ENCODE peak calls at places on chromosomes 3 and 15, in ten cellular contexts. F is fibroblast of lung, O is Calu3, X is GM20000, E is HepG2, Y is astrocyte of the spinal cord, U is adrenal gland, P is tibial nerve, N is endothelial cell, I is nephron progenitor cell. Q is an unnamed sample.
A peak's percentile ranks its signal among the peaks of the same experiment; 100 is the strongest.

GRCh38 chr3:172965256-172965655 is 175.8 kb downstream of the SPATA16 start:
- DNase-seq in U (no peak), F (peak; percentile 92), P (no peak), E (no peak), N (no peak), O (no peak), X (no peak), I (no peak), Y (peak; percentile 52), Q (no peak)

GRCh38 chr3:9889405-9889804 is 1.0 kb upstream of the JAGN1 start:
- DNase-seq in E (no peak), N (no peak), X (no peak), F (no peak), U (no peak), I (no peak), P (no peak), Y (no peak), O (no peak), Q (no peak)

GRCh38 chr15:74817370-74817737 is 4.7 kb downstream of the LMAN1L start:
- DNase-seq in I (no peak), O (peak; percentile 29), U (peak; percentile 93), Y (no peak), X (no peak), E (peak; percentile 56), P (no peak), F (peak; percentile 14), N (peak; percentile 26), Q (peak; percentile 70)

GRCh38 chr3:80190051-80190450 is 422.3 kb upstream of the ROBO1 start:
- DNase-seq in P (no peak), X (no peak), F (peak; percentile 97), Y (peak; percentile 90), E (no peak), N (no peak), O (peak; percentile 38), I (peak; percentile 4), U (peak; percentile 54), Q (peak; percentile 72)

GRCh38 chr15:27176785-27177406 is 205.9 kb downstream of the GABRG3 start:
- DNase-seq in X (no peak), N (no peak), U (no peak), P (no peak), F (peak; percentile 54), I (no peak), Y (no peak), E (no peak), O (no peak), Q (no peak)

GRCh38 chr15:62495670-62496328 is 330.7 kb upstream of the C2CD4B start:
- DNase-seq in N (no peak), U (peak; percentile 68), F (peak; percentile 95), O (no peak), P (no peak), Y (peak; percentile 86), E (no peak), I (no peak), X (no peak), Q (no peak)

GRCh38 chr15:71042356-71042922 is 72.8 kb upstream of the THSD4 start:
- DNase-seq in O (no peak), Y (no peak), P (no peak), N (no peak), I (no peak), X (no peak), E (no peak), F (peak; percentile 43), U (no peak), Q (no peak)

GRCh38 chr15:89936051-89936792 is 23.5 kb upstream of the ARPIN start:
- DNase-seq in O (no peak), P (no peak), U (no peak), F (no peak), Y (no peak), N (no peak), I (no peak), E (no peak), X (no peak), Q (no peak)

GRCh38 chr15:37133619-37134018 is 33.3 kb upstream of the MEIS2 start:
- DNase-seq in F (peak; percentile 41), N (no peak), U (no peak), P (no peak), O (no peak), X (no peak), Y (peak; percentile 55), I (no peak), E (no peak), Q (no peak)

GRCh38 chr15:40094156-40094555 is 14.5 kb downstream of the BMF start:
- DNase-seq in X (no peak), O (no peak), F (no peak), Y (no peak), I (no peak), N (no peak), U (no peak), P (no peak), E (no peak), Q (no peak)

GRCh38 chr15:37481126-37481525 is 380.8 kb upstream of the MEIS2 start:
- DNase-seq in N (no peak), X (no peak), O (no peak), Y (no peak), I (no peak), E (no peak), F (no peak), U (no peak), P (no peak), Q (no peak)

GRCh38 chr15:34783986-34784385 is 11.4 kb downstream of the ACTC1 start:
- DNase-seq in I (no peak), U (no peak), F (no peak), Y (no peak), P (no peak), E (no peak), X (no peak), N (no peak), O (no peak), Q (peak; percentile 47)

GRCh38 chr3:170306015-170306414 is 51.5 kb upstream of the SKIL start:
- DNase-seq in F (no peak), I (no peak), Y (no peak), X (no peak), U (no peak), O (no peak), N (no peak), E (no peak), P (no peak), Q (no peak)

GRCh38 chr3:170307998-170308398 is 49.5 kb upstream of the SKIL start:
- DNase-seq in I (no peak), Y (peak; percentile 30), O (peak; percentile 62), P (no peak), X (no peak), N (no peak), U (no peak), E (peak; percentile 24), F (peak; percentile 79), Q (peak; percentile 32)

GRCh38 chr3:170309044-170309443 is 48.5 kb upstream of the SKIL start:
- DNase-seq in X (no peak), O (no peak), I (no peak), U (no peak), E (no peak), N (no peak), F (peak; percentile 21), Y (no peak), P (no peak), Q (no peak)
- TF ChIP-seq CTCF in X (no peak), O (no peak), I (no peak), U (no peak), E (no peak), N (no peak), F (no peak), Y (no peak), P (no peak), Q (no peak)

DNA sequence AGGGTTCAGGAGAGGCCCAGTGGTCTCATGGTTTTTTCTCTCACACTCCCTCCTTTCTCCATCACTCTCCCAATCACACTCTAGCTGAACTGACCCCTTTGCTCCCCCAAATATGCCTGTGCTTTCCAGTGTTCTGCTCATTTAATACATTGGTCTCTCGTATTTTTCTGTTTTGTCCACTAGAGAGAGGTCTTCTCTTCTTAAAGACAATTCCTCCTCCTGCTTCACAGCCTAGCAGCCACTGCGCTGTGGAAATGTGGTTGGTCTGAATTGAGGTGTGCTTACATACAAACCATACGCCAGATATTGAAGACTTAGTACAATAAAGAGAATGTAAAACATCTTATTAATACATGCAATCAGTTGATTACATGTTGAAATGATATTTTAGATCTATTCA is 60.6 kb upstream of the XCR1 start:
- DNase-seq in Y (peak; percentile 46), E (no peak), X (peak; percentile 24), P (no peak), F (peak; percentile 22), O (no peak), U (no peak), I (no peak), N (no peak), Q (peak; percentile 52)
- TF ChIP-seq CTCF in Y (peak; percentile 35), E (no peak), X (no peak), P (peak; percentile 49), F (peak; percentile 40), O (no peak), U (no peak), I (no peak), N (no peak), Q (peak; percentile 31)

DNA sequence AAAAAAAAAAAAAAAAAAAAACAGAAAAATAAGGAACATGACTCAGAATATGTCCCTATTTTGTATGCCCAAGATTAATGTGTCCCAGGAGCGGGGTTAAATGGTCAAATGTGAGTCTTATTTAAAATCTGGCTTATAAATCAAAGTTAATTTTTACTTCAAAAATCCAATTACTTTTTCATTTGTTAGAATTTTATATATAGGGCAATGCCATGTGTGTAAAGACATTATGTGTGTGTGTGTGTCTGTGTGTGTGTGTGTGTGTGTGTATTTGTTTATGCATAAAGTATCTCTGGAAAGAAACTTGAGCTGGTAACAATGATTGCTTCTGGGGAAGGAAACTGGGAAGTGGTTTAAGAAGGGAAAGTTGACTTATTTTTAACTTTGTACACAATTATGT is 986.5 kb downstream of the ROBO2 start:
- DNase-seq in O (no peak), P (no peak), E (no peak), I (no peak), F (peak; percentile 22), X (no peak), Y (no peak), U (no peak), N (no peak), Q (no peak)
- TF ChIP-seq CTCF in O (no peak), P (no peak), E (no peak), I (no peak), F (no peak), X (no peak), Y (no peak), U (no peak), N (no peak), Q (no peak)

GRCh38 chr3:109045271-109046051 is 72.5 kb downstream of the MORC1 start:
- DNase-seq in X (no peak), U (no peak), O (no peak), E (no peak), I (no peak), N (no peak), Y (no peak), F (no peak), P (no peak), Q (no peak)

GRCh38 chr3:109047366-109047765 is 70.6 kb downstream of the MORC1 start:
- DNase-seq in I (no peak), X (no peak), F (no peak), P (no peak), E (no peak), O (no peak), U (no peak), Y (no peak), N (no peak), Q (no peak)

DNA sequence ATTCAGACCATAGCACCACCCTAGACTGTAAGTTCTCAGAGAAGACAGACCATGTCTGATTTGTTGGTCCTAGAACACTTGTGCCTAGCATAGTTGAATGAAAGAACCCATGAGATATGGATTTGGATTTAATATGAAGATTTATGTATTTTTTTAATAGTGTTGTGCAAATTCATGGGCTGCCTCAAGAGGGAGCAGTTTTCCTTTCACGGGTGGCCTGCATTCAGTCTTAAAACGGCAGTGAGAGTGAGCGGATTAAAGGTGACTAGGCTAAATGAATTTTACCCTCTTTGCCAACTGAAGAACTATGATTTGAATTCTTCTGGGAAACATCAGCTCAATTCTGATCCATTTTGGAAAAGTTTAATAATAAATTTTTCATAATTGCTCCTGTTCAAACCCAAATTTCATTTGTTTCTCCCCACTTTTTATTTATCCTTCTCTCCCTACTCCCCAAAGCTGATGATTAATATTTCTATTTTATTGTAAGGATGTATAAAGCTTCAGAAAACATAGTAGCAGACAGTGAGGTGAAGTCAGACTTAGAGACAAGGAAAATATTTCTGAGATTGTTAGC is 67.3 kb downstream of the MORC1 start:
- DNase-seq in X (peak; percentile 35), U (no peak), O (peak; percentile 41), P (no peak), F (peak; percentile 11), I (peak; percentile 2), N (no peak), E (peak; percentile 3), Y (peak; percentile 16), Q (peak; percentile 59)
- TF ChIP-seq CTCF in X (peak; percentile 52), U (peak; percentile 38), O (peak; percentile 51), P (no peak), F (peak; percentile 71), I (peak; percentile 42), N (peak; percentile 68), E (peak; percentile 51), Y (peak; percentile 62), Q (peak; percentile 18)

Q was measured in MCF 10A.